ENCODE peak calls at places on chromosomes 13 and 19, in six cellular contexts. One of them, this sample, is unnamed.

GRCh38 chr19:30590596-30591229 is 218.5 kb downstream of the ZNF536 start:
- DNase-seq in IMR-90: no peak
- DNase-seq in H9: no peak
- DNase-seq in neuronal stem cell: no peak
- DNase-seq in trophoblast cell: no peak
- DNase-seq in H1: no peak
- DNase-seq in this sample: no peak

GRCh38 chr13:35723820-35724219 is 247.3 kb upstream of the MAB21L1 start:
- DNase-seq in IMR-90: peak; percentile 34
- DNase-seq in H9: no peak
- DNase-seq in neuronal stem cell: no peak
- DNase-seq in trophoblast cell: peak; percentile 86
- DNase-seq in H1: no peak
- DNase-seq in this sample: no peak

GRCh38 chr13:74040200-74040599 is 94.0 kb downstream of the KLF12 start:
- DNase-seq in IMR-90: peak; percentile 31
- DNase-seq in H9: peak; percentile 88
- DNase-seq in neuronal stem cell: peak; percentile 48
- DNase-seq in trophoblast cell: peak; percentile 10
- DNase-seq in H1: peak; percentile 58
- DNase-seq in this sample: peak; percentile 52

GRCh38 chr13:20772401-20773131 is 1.2 kb downstream of the EEF1AKMT1 start:
- DNase-seq in IMR-90: peak; percentile 1
- DNase-seq in H9: no peak
- DNase-seq in neuronal stem cell: no peak
- DNase-seq in trophoblast cell: no peak
- DNase-seq in H1: no peak
- DNase-seq in this sample: no peak

GRCh38 chr13:32592082-32592481 is 5.8 kb downstream of the PDS5B start:
- DNase-seq in IMR-90: no peak
- DNase-seq in H9: no peak
- DNase-seq in neuronal stem cell: no peak
- DNase-seq in trophoblast cell: no peak
- DNase-seq in H1: no peak
- DNase-seq in this sample: no peak

GRCh38 chr13:48178126-48178525 is 54.9 kb upstream of the ITM2B start:
- DNase-seq in IMR-90: no peak
- DNase-seq in H9: no peak
- DNase-seq in neuronal stem cell: no peak
- DNase-seq in trophoblast cell: no peak
- DNase-seq in H1: no peak
- DNase-seq in this sample: no peak

GRCh38 chr13:86882107-86882506 is 789.1 kb upstream of the SLITRK5 start:
- DNase-seq in IMR-90: no peak
- DNase-seq in H9: peak; percentile 88
- DNase-seq in neuronal stem cell: no peak
- DNase-seq in trophoblast cell: no peak
- DNase-seq in H1: peak; percentile 62
- DNase-seq in this sample: no peak

GRCh38 chr13:45162821-45163220 is 38.0 kb downstream of the KCTD4 start:
- DNase-seq in IMR-90: peak; percentile 95
- DNase-seq in H9: no peak
- DNase-seq in neuronal stem cell: no peak
- DNase-seq in trophoblast cell: no peak
- DNase-seq in H1: no peak
- DNase-seq in this sample: peak; percentile 85

GRCh38 chr19:39359026-39359425 is 16.8 kb downstream of the SAMD4B start:
- DNase-seq in IMR-90: no peak
- DNase-seq in H9: no peak
- DNase-seq in neuronal stem cell: no peak
- DNase-seq in trophoblast cell: no peak
- DNase-seq in H1: no peak
- DNase-seq in this sample: no peak

GRCh38 chr19:43561144-43561970 is 14.0 kb downstream of the XRCC1 start:
- DNase-seq in IMR-90: no peak
- DNase-seq in H9: no peak
- DNase-seq in neuronal stem cell: no peak
- DNase-seq in trophoblast cell: peak; percentile 74
- DNase-seq in H1: no peak
- DNase-seq in this sample: no peak

GRCh38 chr19:5953680-5954213 is 24.2 kb downstream of the RANBP3 start:
- DNase-seq in IMR-90: no peak
- DNase-seq in H9: no peak
- DNase-seq in neuronal stem cell: no peak
- DNase-seq in trophoblast cell: no peak
- DNase-seq in H1: no peak
- DNase-seq in this sample: peak; percentile 30

GRCh38 chr13:42355118-42355840 is 83.3 kb downstream of the AKAP11 start:
- DNase-seq in IMR-90: no peak
- DNase-seq in H9: no peak
- DNase-seq in neuronal stem cell: no peak
- DNase-seq in trophoblast cell: no peak
- DNase-seq in H1: no peak
- DNase-seq in this sample: no peak

GRCh38 chr19:10112037-10112751 is 701 bp downstream of the P2RY11 start:
- DNase-seq in IMR-90: no peak
- DNase-seq in H9: no peak
- DNase-seq in neuronal stem cell: no peak
- DNase-seq in trophoblast cell: no peak
- DNase-seq in H1: no peak
- DNase-seq in this sample: peak; percentile 25

GRCh38 chr13:20127263-20127562 is 33.6 kb downstream of the GJA3 start:
- DNase-seq in IMR-90: no peak
- DNase-seq in H9: no peak
- DNase-seq in neuronal stem cell: no peak
- DNase-seq in trophoblast cell: no peak
- DNase-seq in H1: no peak
- DNase-seq in this sample: no peak

GRCh38 chr19:1941146-1942077 is at the start of gene CSNK1G2:
- DNase-seq in IMR-90: no peak
- DNase-seq in H9: no peak
- DNase-seq in neuronal stem cell: no peak
- DNase-seq in trophoblast cell: no peak
- DNase-seq in H1: no peak
- DNase-seq in this sample: no peak

GRCh38 chr19:1943661-1944087 is 2.7 kb downstream of the CSNK1G2 start:
- DNase-seq in IMR-90: no peak
- DNase-seq in H9: no peak
- DNase-seq in neuronal stem cell: no peak
- DNase-seq in trophoblast cell: no peak
- DNase-seq in H1: no peak
- DNase-seq in this sample: no peak

GRCh38 chr19:1944088-1944915 is 3.3 kb downstream of the CSNK1G2 start:
- DNase-seq in IMR-90: no peak
- DNase-seq in H9: no peak
- DNase-seq in neuronal stem cell: no peak
- DNase-seq in trophoblast cell: no peak
- DNase-seq in H1: no peak
- DNase-seq in this sample: no peak

GRCh38 chr19:1942934-1943555 is 2.1 kb downstream of the CSNK1G2 start:
- DNase-seq in IMR-90: no peak
- DNase-seq in H9: no peak
- DNase-seq in neuronal stem cell: no peak
- DNase-seq in trophoblast cell: no peak
- DNase-seq in H1: no peak
- DNase-seq in this sample: peak; percentile 25

GRCh38 chr19:1942078-1942933 is 1.3 kb downstream of the CSNK1G2 start:
- DNase-seq in IMR-90: peak; percentile 67
- DNase-seq in H9: peak; percentile 90
- DNase-seq in neuronal stem cell: peak; percentile 81
- DNase-seq in trophoblast cell: peak; percentile 59
- DNase-seq in H1: no peak
- DNase-seq in this sample: peak; percentile 90
- H2BK5ac ChIP-seq in IMR-90: peak overlapping the region; percentile 88
- H2BK5ac ChIP-seq in H9: no peak overlapping the region
- H2BK5ac ChIP-seq in neuronal stem cell: peak overlapping the region; percentile 96
- H2BK5ac ChIP-seq in trophoblast cell: peak overlapping the region; percentile 51
- H2BK5ac ChIP-seq in H1: peak overlapping the region; percentile 93
- H2BK5ac ChIP-seq in this sample: no peak overlapping the region

GRCh38 chr19:35828694-35829301 is 16.2 kb upstream of the PRODH2 start:
- DNase-seq in IMR-90: peak; percentile 67
- DNase-seq in H9: peak; percentile 82
- DNase-seq in neuronal stem cell: peak; percentile 86
- DNase-seq in trophoblast cell: peak; percentile 72
- DNase-seq in H1: no peak
- DNase-seq in this sample: peak; percentile 60

GRCh38 chr19:35832054-35832453 is 19.4 kb upstream of the PRODH2 start:
- DNase-seq in IMR-90: no peak
- DNase-seq in H9: no peak
- DNase-seq in neuronal stem cell: no peak
- DNase-seq in trophoblast cell: no peak
- DNase-seq in H1: no peak
- DNase-seq in this sample: no peak

GRCh38 chr19:35830986-35831385 is 18.3 kb upstream of the PRODH2 start:
- DNase-seq in IMR-90: no peak
- DNase-seq in H9: no peak
- DNase-seq in neuronal stem cell: no peak
- DNase-seq in trophoblast cell: no peak
- DNase-seq in H1: no peak
- DNase-seq in this sample: no peak

DNA sequence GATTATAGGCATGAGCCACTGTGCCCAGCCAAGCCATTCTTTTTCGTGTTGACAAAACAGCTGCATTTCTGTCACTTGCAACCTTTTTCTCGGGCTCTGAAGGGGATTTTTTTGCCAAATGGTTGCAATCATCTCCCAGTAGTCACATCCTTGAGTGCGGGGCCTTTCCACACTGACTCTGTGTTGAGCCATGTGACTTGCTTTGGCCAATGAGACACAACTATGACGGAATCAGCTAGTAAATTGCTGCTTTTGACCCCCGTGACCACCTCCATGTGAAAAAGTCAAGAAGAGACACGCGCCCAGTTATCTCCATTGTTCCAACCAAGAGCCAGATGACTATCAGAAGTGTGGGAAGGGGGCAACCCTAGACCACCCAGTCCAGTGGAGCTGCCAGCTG is 18.3 kb downstream of the NPHS1 start:
- DNase-seq in IMR-90: no peak
- DNase-seq in H9: no peak
- DNase-seq in neuronal stem cell: no peak
- DNase-seq in trophoblast cell: no peak
- DNase-seq in H1: no peak
- DNase-seq in this sample: no peak
- H4K91ac ChIP-seq in IMR-90: no peak overlapping the region
- H4K91ac ChIP-seq in H9: no peak overlapping the region
- H4K91ac ChIP-seq in neuronal stem cell: no peak overlapping the region
- H4K91ac ChIP-seq in trophoblast cell: no peak overlapping the region
- H4K91ac ChIP-seq in H1: no peak overlapping the region
- H4K91ac ChIP-seq in this sample: no peak overlapping the region

GRCh38 chr19:55208880-55209429 is 346 bp downstream of the PTPRH start:
- DNase-seq in IMR-90: no peak
- DNase-seq in H9: peak; percentile 26
- DNase-seq in neuronal stem cell: no peak
- DNase-seq in trophoblast cell: no peak
- DNase-seq in H1: no peak
- DNase-seq in this sample: no peak

GRCh38 chr19:55210120-55210493 is 806 bp upstream of the PTPRH start:
- DNase-seq in IMR-90: peak; percentile 98
- DNase-seq in H9: no peak
- DNase-seq in neuronal stem cell: no peak
- DNase-seq in trophoblast cell: no peak
- DNase-seq in H1: no peak
- DNase-seq in this sample: peak; percentile 87

GRCh38 chr19:55212447-55212846 is 3.1 kb upstream of the PTPRH start:
- DNase-seq in IMR-90: no peak
- DNase-seq in H9: no peak
- DNase-seq in neuronal stem cell: no peak
- DNase-seq in trophoblast cell: peak; percentile 83
- DNase-seq in H1: no peak
- DNase-seq in this sample: no peak

GRCh38 chr19:55206664-55207500 is 2.4 kb downstream of the PTPRH start:
- DNase-seq in IMR-90: peak; percentile 86
- DNase-seq in H9: peak; percentile 87
- DNase-seq in neuronal stem cell: peak; percentile 67
- DNase-seq in trophoblast cell: peak; percentile 38
- DNase-seq in H1: no peak
- DNase-seq in this sample: peak; percentile 90

GRCh38 chr19:55209430-55210119 is at the start of gene PTPRH:
- DNase-seq in IMR-90: no peak
- DNase-seq in H9: no peak
- DNase-seq in neuronal stem cell: no peak
- DNase-seq in trophoblast cell: no peak
- DNase-seq in H1: no peak
- DNase-seq in this sample: no peak
- H3K4me2 ChIP-seq in IMR-90: no peak within 1 kb of the TSS
- H3K4me2 ChIP-seq in H9: no peak within 1 kb of the TSS
- H3K4me2 ChIP-seq in neuronal stem cell: no peak within 1 kb of the TSS
- H3K4me2 ChIP-seq in trophoblast cell: no peak within 1 kb of the TSS
- H3K4me2 ChIP-seq in H1: no peak within 1 kb of the TSS
- H3K4me2 ChIP-seq in this sample: no peak within 1 kb of the TSS

GRCh38 chr19:17686027-17686511 is 2.1 kb downstream of the UNC13A start:
- DNase-seq in IMR-90: no peak
- DNase-seq in H9: peak; percentile 58
- DNase-seq in neuronal stem cell: no peak
- DNase-seq in trophoblast cell: no peak
- DNase-seq in H1: no peak
- DNase-seq in this sample: peak; percentile 42

GRCh38 chr19:17687141-17687856 is 855 bp downstream of the UNC13A start:
- DNase-seq in IMR-90: no peak
- DNase-seq in H9: peak; percentile 60
- DNase-seq in neuronal stem cell: no peak
- DNase-seq in trophoblast cell: no peak
- DNase-seq in H1: no peak
- DNase-seq in this sample: no peak

GRCh38 chr19:17687857-17688784 is at the start of gene UNC13A:
- DNase-seq in IMR-90: peak; percentile 29
- DNase-seq in H9: peak; percentile 83
- DNase-seq in neuronal stem cell: peak; percentile 79
- DNase-seq in trophoblast cell: peak; percentile 7
- DNase-seq in H1: no peak
- DNase-seq in this sample: peak; percentile 41

GRCh38 chr19:17686592-17687042 is 1.5 kb downstream of the UNC13A start:
- DNase-seq in IMR-90: no peak
- DNase-seq in H9: peak; percentile 87
- DNase-seq in neuronal stem cell: no peak
- DNase-seq in trophoblast cell: no peak
- DNase-seq in H1: no peak
- DNase-seq in this sample: peak; percentile 46

DNA sequence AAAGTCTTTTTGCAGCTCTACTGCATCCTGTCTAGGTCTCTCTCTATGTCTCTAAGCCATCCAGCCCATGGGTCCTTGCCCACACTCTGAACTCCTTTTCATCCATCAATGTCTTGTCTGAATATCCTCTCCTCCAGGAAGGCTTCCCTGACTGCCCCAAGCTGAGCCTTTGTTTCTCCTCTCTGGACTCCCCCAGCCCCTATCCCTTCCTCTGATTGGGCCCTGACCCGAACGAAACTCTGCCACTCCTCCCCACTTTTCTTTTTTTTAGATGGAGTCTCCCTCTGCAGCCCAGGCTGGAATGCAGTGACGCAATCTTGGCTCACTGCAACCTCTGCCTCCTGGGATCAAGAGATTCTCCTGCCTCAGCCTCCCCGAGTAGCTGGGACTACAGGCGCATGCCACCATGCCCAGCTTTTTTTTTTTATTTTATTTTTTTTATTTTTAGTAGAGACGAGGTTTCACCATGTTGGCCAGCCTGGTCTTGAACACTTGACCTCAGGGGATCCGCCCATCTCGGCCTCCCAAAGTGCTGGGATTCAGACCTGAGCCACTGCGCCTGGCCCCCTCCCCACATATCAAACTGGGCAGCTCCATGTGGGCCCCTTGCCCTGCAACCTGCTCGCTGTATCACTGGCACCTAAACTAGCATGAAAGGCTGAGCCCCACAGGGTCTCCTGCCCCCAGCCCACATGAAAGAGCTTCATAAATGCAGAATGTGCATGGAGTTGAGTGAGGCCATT is 870 bp upstream of the UNC13A start:
- DNase-seq in IMR-90: no peak
- DNase-seq in H9: peak; percentile 76
- DNase-seq in neuronal stem cell: no peak
- DNase-seq in trophoblast cell: no peak
- DNase-seq in H1: no peak
- DNase-seq in this sample: no peak
- H2BK5ac ChIP-seq in IMR-90: no peak overlapping the region
- H2BK5ac ChIP-seq in H9: no peak overlapping the region
- H2BK5ac ChIP-seq in neuronal stem cell: no peak overlapping the region
- H2BK5ac ChIP-seq in trophoblast cell: no peak overlapping the region
- H2BK5ac ChIP-seq in H1: peak overlapping the region; percentile 37
- H2BK5ac ChIP-seq in this sample: no peak overlapping the region

This sample was measured in mesenchymal stem cell.